ENCODE peak calls at places on chromosomes 4 and X, in six cellular contexts. Z, N, P, Q, K and S are unnamed samples.

GRCh38 chr4:152577708-152578421 is 42.0 kb upstream of the FBXW7 start:
- DNase-seq in Z (no peak), N (no peak), P (no peak), Q (no peak), K (no peak), S (no peak)

GRCh38 chr4:118774989-118775388 is 60.9 kb downstream of the SEC24D start:
- DNase-seq in Z (peak; percentile 30), N (no peak), P (no peak), Q (no peak), K (no peak), S (no peak)

GRCh38 chrX:69535661-69536060 is 31.5 kb downstream of the NALF2 start:
- DNase-seq in Z (no peak), N (peak; percentile 86), P (no peak), Q (no peak), K (no peak), S (no peak)

GRCh38 chr4:28167411-28167810 is 1306.8 kb downstream of the STIM2 start:
- DNase-seq in Z (no peak), N (no peak), P (no peak), Q (no peak), K (no peak), S (no peak)

GRCh38 chr4:107988763-107989035 is 990 bp upstream of the HADH start:
- DNase-seq in Z (no peak), N (no peak), P (no peak), Q (no peak), K (no peak), S (no peak)

GRCh38 chrX:86604620-86605019 is 456.4 kb downstream of the DACH2 start:
- DNase-seq in Z (no peak), N (no peak), P (no peak), Q (no peak), K (no peak), S (no peak)

GRCh38 chr4:3296651-3297050 is 3.8 kb downstream of the RGS12 start:
- DNase-seq in Z (no peak), N (no peak), P (no peak), Q (no peak), K (no peak), S (no peak)

GRCh38 chr4:150136481-150136880 is 58.2 kb downstream of the DCLK2 start:
- DNase-seq in Z (peak; percentile 79), N (no peak), P (no peak), Q (no peak), K (no peak), S (no peak)

GRCh38 chrX:40684092-40684491 is 36.7 kb upstream of the CXorf38 start:
- DNase-seq in Z (no peak), N (no peak), P (no peak), Q (no peak), K (no peak), S (no peak)

GRCh38 chr4:895596-895995 is 36.5 kb downstream of the GAK start:
- DNase-seq in Z (no peak), N (no peak), P (no peak), Q (no peak), K (no peak), S (no peak)

GRCh38 chr4:52038109-52038912 is at the start of gene SGCB:
- DNase-seq in Z (peak; percentile 26), N (peak; percentile 67), P (peak; percentile 51), Q (peak; percentile 29), K (peak; percentile 54), S (no peak)

GRCh38 chrX:46279925-46280313 is 265.3 kb downstream of the ZNF674 start:
- DNase-seq in Z (peak; percentile 49), N (no peak), P (peak; percentile 35), Q (no peak), K (no peak), S (no peak)